ENCODE peak calls at places on chromosomes 6 and 20, in ten cellular contexts. I is activated T-cell treated with anti-CD3 and anti-CD28 coated beads, Interleukin-2, amount 50 U/mL, for 1 hour; X is retinal pigment epithelial cell; O is C1 segment of cervical spinal cord; J is BJ; S is left lung; L is neural crest cell; N is stimulated activated CD4-positive, alpha-beta T cell treated with anti-CD3 and anti-CD28 coated beads, Interleukin-1b, Interleukin-23, amount 100 ng/mL, for 24 hours; F is right lobe of liver; C is HuH-7.5. P is an unnamed sample.

GRCh38 chr6:90194371-90194841 is 102.2 kb downstream of the BACH2 start:
- DNase-seq in I (no peak), X (no peak), O (no peak), J (peak; percentile 53), S (no peak), L (no peak), N (no peak), F (no peak), C (no peak), P (no peak)

GRCh38 chr6:46954819-46955520 is 33.2 kb upstream of the ADGRF5 start:
- DNase-seq in I (no peak), X (no peak), O (no peak), J (no peak), S (no peak), L (no peak), N (no peak), F (no peak), C (no peak), P (no peak)

GRCh38 chr6:21946298-21946783 is 350.5 kb downstream of the PRL start:
- DNase-seq in I (no peak), X (no peak), O (no peak), J (peak; percentile 92), S (no peak), L (no peak), N (no peak), F (no peak), C (no peak), P (no peak)

GRCh38 chr6:88662163-88662580 is 301.2 kb downstream of the RNGTT start:
- DNase-seq in I (no peak), X (no peak), O (no peak), J (no peak), S (no peak), L (no peak), N (no peak), F (peak; percentile 81), C (peak; percentile 6), P (no peak)

GRCh38 chr6:135938588-135939215 is 87.2 kb downstream of the PDE7B start:
- DNase-seq in I (no peak), X (no peak), O (no peak), J (no peak), S (no peak), L (no peak), N (no peak), F (no peak), C (no peak), P (no peak)

GRCh38 chr20:36306557-36307411 is 645 bp downstream of the DLGAP4 start:
- DNase-seq in I (no peak), X (no peak), O (no peak), J (no peak), S (no peak), L (no peak), N (no peak), F (no peak), C (no peak), P (no peak)

GRCh38 chr20:51529758-51530157 is 12.8 kb downstream of the NFATC2 start:
- DNase-seq in I (peak; percentile 67), X (no peak), O (no peak), J (no peak), S (no peak), L (no peak), N (peak; percentile 49), F (no peak), C (no peak), P (no peak)

GRCh38 chr6:29653452-29654038 is 3.3 kb upstream of the MOG start:
- DNase-seq in I (no peak), X (peak; percentile 51), O (no peak), J (no peak), S (no peak), L (peak; percentile 31), N (no peak), F (no peak), C (no peak), P (no peak)

GRCh38 chr6:119224095-119224701 is 125.4 kb downstream of the MAN1A1 start:
- DNase-seq in I (no peak), X (no peak), O (no peak), J (no peak), S (no peak), L (no peak), N (no peak), F (no peak), C (no peak), P (no peak)

GRCh38 chr6:125307964-125308615 is 6.3 kb upstream of the HDDC2 start:
- DNase-seq in I (no peak), X (no peak), O (no peak), J (no peak), S (no peak), L (no peak), N (no peak), F (no peak), C (no peak), P (no peak)

GRCh38 chr20:60977896-60978295 is 274.2 kb upstream of the CDH4 start:
- DNase-seq in I (no peak), X (no peak), O (no peak), J (no peak), S (no peak), L (no peak), N (no peak), F (no peak), C (no peak), P (no peak)

GRCh38 chr6:165231581-165232276 is 77.7 kb downstream of the C6orf118 start:
- DNase-seq in I (no peak), X (peak; percentile 24), O (peak; percentile 8), J (no peak), S (no peak), L (no peak), N (no peak), F (no peak), C (no peak), P (no peak)

GRCh38 chr6:18978330-18979128 is 591.4 kb downstream of the RNF144B start:
- DNase-seq in I (no peak), X (peak; percentile 58), O (no peak), J (no peak), S (no peak), L (no peak), N (no peak), F (no peak), C (no peak), P (no peak)

GRCh38 chr20:3237958-3238615 is 903 bp downstream of the SLC4A11 start:
- DNase-seq in I (no peak), X (no peak), O (no peak), J (no peak), S (no peak), L (no peak), N (no peak), F (no peak), C (no peak), P (no peak)

GRCh38 chr20:49510562-49511117 is 28.2 kb upstream of the KCNB1 start:
- DNase-seq in I (no peak), X (no peak), O (no peak), J (peak; percentile 90), S (peak; percentile 53), L (no peak), N (no peak), F (no peak), C (no peak), P (no peak)

GRCh38 chr6:170404036-170404435 is 97.5 kb downstream of the FAM120B start:
- DNase-seq in I (no peak), X (no peak), O (no peak), J (no peak), S (no peak), L (no peak), N (no peak), F (no peak), C (no peak), P (no peak)

GRCh38 chr20:651713-652610 is 1.0 kb downstream of the SRXN1 start:
- DNase-seq in I (no peak), X (no peak), O (no peak), J (no peak), S (no peak), L (no peak), N (no peak), F (no peak), C (no peak), P (no peak)

GRCh38 chr6:30507849-30508843 is 18.8 kb downstream of the HLA-E start:
- DNase-seq in I (no peak), X (no peak), O (no peak), J (no peak), S (no peak), L (no peak), N (no peak), F (no peak), C (no peak), P (no peak)

GRCh38 chr6:138727182-138727581 is 46.4 kb upstream of the CCDC28A start:
- DNase-seq in I (no peak), X (no peak), O (no peak), J (no peak), S (no peak), L (no peak), N (no peak), F (no peak), C (no peak), P (no peak)

GRCh38 chr20:43655937-43656336 is 11.0 kb upstream of the MYBL2 start:
- DNase-seq in I (no peak), X (no peak), O (no peak), J (no peak), S (no peak), L (no peak), N (no peak), F (no peak), C (no peak), P (no peak)

GRCh38 chr6:150573041-150573681 is 26.5 kb upstream of the PLEKHG1 start:
- DNase-seq in I (no peak), X (no peak), O (no peak), J (no peak), S (no peak), L (peak; percentile 56), N (no peak), F (peak; percentile 96), C (peak; percentile 73), P (no peak)

P was measured in CD14-positive monocyte.